ENCODE peak calls at places on chromosome 11, in six cellular contexts. R, M, S, W, E and O are unnamed samples.
A peak's percentile ranks its signal among the peaks of the same experiment; 100 is the strongest.

GRCh38 chr11:21142007-21142406 is 472.6 kb downstream of the NELL1 start:
- DNase-seq in R (peak; percentile 42), M (no peak), W (no peak), E (no peak), S (no peak), O (no peak)

GRCh38 chr11:33735426-33736147 is 636 bp downstream of the CD59 start:
- DNase-seq in S (no peak), E (peak; percentile 73), W (peak; percentile 30), M (no peak), R (no peak), O (no peak)

GRCh38 chr11:121055076-121055475 is 31.2 kb downstream of the TBCEL start:
- DNase-seq in S (no peak), E (no peak), R (no peak), M (no peak), W (no peak), O (no peak)

GRCh38 chr11:5736396-5736795 is at the start of gene OR56B1:
- DNase-seq in W (no peak), S (no peak), R (no peak), M (no peak), E (no peak), O (no peak)

GRCh38 chr11:118679483-118679882 is at the start of gene TREH:
- DNase-seq in R (no peak), W (no peak), S (peak; percentile 60), E (no peak), M (no peak), O (no peak)

GRCh38 chr11:88280673-88281316 is 56.7 kb downstream of the CTSC start:
- DNase-seq in S (no peak), W (no peak), E (no peak), M (no peak), R (no peak), O (no peak)

GRCh38 chr11:5394091-5394490 is 10.5 kb downstream of the OR51M1 start:
- DNase-seq in R (no peak), E (no peak), M (no peak), W (no peak), S (no peak), O (no peak)

GRCh38 chr11:95977534-95978174 is 53.7 kb upstream of the MTMR2 start:
- DNase-seq in M (no peak), E (no peak), W (no peak), S (peak; percentile 9), R (no peak), O (no peak)

GRCh38 chr11:72069200-72069599 is 11.1 kb downstream of the NUMA1 start:
- DNase-seq in M (no peak), S (no peak), W (no peak), R (no peak), E (peak; percentile 35), O (no peak)

GRCh38 chr11:6249822-6250555 is 9.6 kb upstream of the CCKBR start:
- DNase-seq in R (no peak), E (no peak), S (peak; percentile 50), M (peak; percentile 41), W (no peak), O (no peak)

GRCh38 chr11:134639586-134640330 is 227.7 kb upstream of the B3GAT1 start:
- DNase-seq in E (no peak), R (no peak), W (no peak), S (no peak), M (no peak), O (peak; percentile 71)

GRCh38 chr11:104024572-104024971 is 11.9 kb upstream of the DDI1 start:
- DNase-seq in M (no peak), R (no peak), E (no peak), W (no peak), S (no peak), O (no peak)

GRCh38 chr11:77201370-77201769 is 73.3 kb downstream of the MYO7A start:
- DNase-seq in W (no peak), M (no peak), S (no peak), E (no peak), R (no peak), O (no peak)

GRCh38 chr11:61577383-61578118 is 3.3 kb downstream of the SYT7 start:
- DNase-seq in E (no peak), W (peak; percentile 26), S (no peak), R (peak; percentile 83), M (no peak), O (no peak)
- TF ChIP-seq CTCF in E (no peak), W (peak; percentile 61), S (no peak), R (peak; percentile 48), M (peak; percentile 44), O (peak; percentile 13)

GRCh38 chr11:894575-895201 is 15.9 kb downstream of the CHID1 start:
- DNase-seq in S (no peak), W (no peak), R (no peak), E (no peak), M (no peak), O (no peak)
- TF ChIP-seq CTCF in S (no peak), W (no peak), R (peak; percentile 45), E (no peak), M (no peak), O (no peak)

DNA sequence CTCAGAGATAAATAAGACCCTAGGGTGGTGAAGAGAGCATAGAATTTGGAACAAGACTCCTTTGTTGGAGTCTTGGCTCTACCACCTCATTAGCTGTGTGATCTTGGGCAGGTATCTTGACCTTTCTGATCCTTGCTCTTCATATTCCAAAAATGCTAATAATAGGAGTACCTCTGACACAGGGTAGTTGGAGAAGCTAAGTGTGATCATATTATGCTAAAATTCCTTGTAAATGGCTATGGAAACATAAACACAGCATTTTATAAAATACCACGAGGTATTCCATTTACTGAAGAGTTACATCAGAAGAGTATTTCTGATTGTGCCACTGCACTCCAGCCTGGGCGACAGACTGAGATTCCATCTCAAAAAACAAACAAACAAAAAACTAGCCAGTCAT is 9.4 kb downstream of the PTPRJ start:
- DNase-seq in M (no peak), E (no peak), R (no peak), S (no peak), W (no peak), O (no peak)
- TF ChIP-seq CTCF in M (no peak), E (no peak), R (no peak), S (no peak), W (no peak), O (no peak)

GRCh38 chr11:106585061-106585460 is 433.2 kb downstream of the GUCY1A2 start:
- DNase-seq in R (peak; percentile 59), E (no peak), W (no peak), S (no peak), M (no peak), O (no peak)
- TF ChIP-seq CTCF in R (peak; percentile 64), E (no peak), W (no peak), S (no peak), M (peak; percentile 61), O (peak; percentile 67)

GRCh38 chr11:50170115-50170514 is 137.4 kb downstream of the OR4C45 start:
- DNase-seq in W (no peak), M (no peak), S (no peak), E (no peak), R (no peak), O (no peak)

GRCh38 chr11:50174975-50175374 is 142.3 kb downstream of the OR4C45 start:
- DNase-seq in M (no peak), E (no peak), S (no peak), R (no peak), W (no peak), O (no peak)

GRCh38 chr11:50178732-50179131 is 146.1 kb downstream of the OR4C45 start:
- DNase-seq in W (no peak), S (no peak), R (no peak), M (no peak), E (no peak), O (no peak)

GRCh38 chr11:50169634-50170033 is 137.0 kb downstream of the OR4C45 start:
- DNase-seq in R (no peak), W (no peak), S (no peak), E (no peak), M (no peak), O (no peak)

DNA sequence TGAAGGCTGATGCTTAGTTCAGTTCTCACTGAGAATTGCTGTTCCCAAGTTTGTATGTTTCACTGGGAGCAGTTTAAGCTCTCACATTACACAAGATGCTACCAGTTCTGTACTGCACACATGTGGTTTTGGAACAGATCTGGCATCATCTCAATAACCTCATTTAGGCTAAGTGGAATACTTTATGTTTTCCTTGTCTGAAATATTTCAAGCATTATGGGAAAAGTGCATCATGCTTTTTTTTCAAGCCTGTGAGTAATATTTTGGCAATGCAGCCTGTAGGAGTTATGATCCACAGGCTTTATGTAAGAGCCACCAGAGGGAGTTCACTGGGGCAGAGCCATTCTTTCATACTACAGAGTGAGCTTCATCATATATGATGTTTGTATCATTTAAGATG is 141.5 kb downstream of the OR4C45 start:
- DNase-seq in M (no peak), S (no peak), R (no peak), E (no peak), W (no peak), O (no peak)
- TF ChIP-seq CTCF in M (no peak), S (no peak), R (no peak), E (no peak), W (no peak), O (no peak)

GRCh38 chr11:64266339-64266738 is 15.0 kb downstream of the PLCB3 start:
- DNase-seq in S (no peak), W (no peak), E (no peak), M (no peak), R (no peak), O (no peak)

GRCh38 chr11:64268028-64268686 is 16.3 kb downstream of the BAD start:
- DNase-seq in W (no peak), S (no peak), E (no peak), M (no peak), R (no peak), O (no peak)

GRCh38 chr11:64269380-64270234 is 14.9 kb downstream of the BAD start:
- DNase-seq in W (peak; percentile 91), E (peak; percentile 91), M (peak; percentile 100), R (peak; percentile 99), S (peak; percentile 97), O (peak; percentile 99)

GRCh38 chr11:64267207-64267945 is 16.0 kb downstream of the PLCB3 start:
- DNase-seq in S (no peak), M (no peak), R (no peak), E (no peak), W (no peak), O (no peak)

GRCh38 chr11:64268687-64269379 is 15.6 kb downstream of the BAD start:
- DNase-seq in M (no peak), E (peak; percentile 52), S (peak; percentile 56), W (no peak), R (peak; percentile 80), O (no peak)
- TF ChIP-seq CTCF in M (no peak), E (no peak), S (no peak), W (no peak), R (no peak), O (no peak)